ENCODE peak calls at places on chromosomes 16 and 17, in eight cellular contexts. S is HCT116, P is SK-N-SH, X is GM12878, M is GM23338, B is Panc1, L is K562, I is HepG2. N is an unnamed sample.

GRCh38 chr16:57208926-57209325 is 22.8 kb downstream of the RSPRY1 start:
- DNase-seq in S (no peak), P (no peak), X (no peak), M (no peak), B (no peak), L (no peak), I (no peak), N (no peak)

GRCh38 chr16:29126621-29127020 is 141.8 kb downstream of the LAT start:
- DNase-seq in S (no peak), P (no peak), X (no peak), M (no peak), B (no peak), L (no peak), I (no peak), N (no peak)

GRCh38 chr17:71033336-71033735 is 864.0 kb downstream of the KCNJ2 start:
- DNase-seq in S (no peak), P (no peak), X (no peak), M (peak; percentile 67), B (no peak), L (no peak), I (no peak), N (no peak)

GRCh38 chr17:50261051-50261915 is 13.0 kb upstream of the TMEM92 start:
- DNase-seq in S (no peak), P (peak; percentile 29), X (no peak), M (no peak), B (no peak), L (no peak), I (no peak), N (no peak)

GRCh38 chr17:81842725-81843504 is 8.1 kb upstream of the PPP1R27 start:
- DNase-seq in S (no peak), P (no peak), X (no peak), M (no peak), B (no peak), L (no peak), I (no peak), N (peak; percentile 66)

GRCh38 chr16:11121083-11121482 is 134.9 kb downstream of the SOCS1 start:
- DNase-seq in S (no peak), P (no peak), X (no peak), M (no peak), B (no peak), L (no peak), I (no peak), N (no peak)

GRCh38 chr16:88868974-88869672 is 2.7 kb upstream of the PABPN1L start:
- DNase-seq in S (no peak), P (no peak), X (no peak), M (no peak), B (no peak), L (no peak), I (no peak), N (no peak)

GRCh38 chr17:33696102-33696501 is 403.0 kb upstream of the ASIC2 start:
- DNase-seq in S (no peak), P (peak; percentile 30), X (no peak), M (no peak), B (no peak), L (peak; percentile 35), I (no peak), N (no peak)

GRCh38 chr17:74760404-74761105 is 12.1 kb downstream of the NHERF1 start:
- DNase-seq in S (no peak), P (peak; percentile 98), X (no peak), M (no peak), B (no peak), L (peak; percentile 57), I (no peak), N (no peak)

GRCh38 chr16:50153648-50154368 is 702 bp downstream of the TENT4B start:
- DNase-seq in S (no peak), P (peak; percentile 69), X (no peak), M (peak; percentile 35), B (no peak), L (peak; percentile 33), I (no peak), N (no peak)

GRCh38 chr17:11668633-11669032 is 70.4 kb downstream of the DNAH9 start:
- DNase-seq in S (no peak), P (no peak), X (no peak), M (peak; percentile 0), B (no peak), L (no peak), I (no peak), N (no peak)

GRCh38 chr17:2346475-2346874 is 9.2 kb downstream of the SGSM2 start:
- DNase-seq in S (no peak), P (no peak), X (no peak), M (no peak), B (no peak), L (no peak), I (no peak), N (no peak)

GRCh38 chr16:20773679-20774078 is 9.9 kb downstream of the ACSM3 start:
- DNase-seq in S (no peak), P (no peak), X (no peak), M (no peak), B (no peak), L (no peak), I (no peak), N (no peak)

GRCh38 chr16:48445782-48446533 is 60.7 kb upstream of the SIAH1 start:
- DNase-seq in S (no peak), P (no peak), X (no peak), M (no peak), B (no peak), L (no peak), I (no peak), N (no peak)

GRCh38 chr17:45372325-45372869 is 55.6 kb upstream of the MAP3K14 start:
- DNase-seq in S (no peak), P (no peak), X (no peak), M (no peak), B (no peak), L (no peak), I (no peak), N (no peak)
- TF ChIP-seq REST in S (no peak), P (no peak), X (no peak), M (no peak), B (no peak), L (no peak), I (no peak), N (no peak)

DNA sequence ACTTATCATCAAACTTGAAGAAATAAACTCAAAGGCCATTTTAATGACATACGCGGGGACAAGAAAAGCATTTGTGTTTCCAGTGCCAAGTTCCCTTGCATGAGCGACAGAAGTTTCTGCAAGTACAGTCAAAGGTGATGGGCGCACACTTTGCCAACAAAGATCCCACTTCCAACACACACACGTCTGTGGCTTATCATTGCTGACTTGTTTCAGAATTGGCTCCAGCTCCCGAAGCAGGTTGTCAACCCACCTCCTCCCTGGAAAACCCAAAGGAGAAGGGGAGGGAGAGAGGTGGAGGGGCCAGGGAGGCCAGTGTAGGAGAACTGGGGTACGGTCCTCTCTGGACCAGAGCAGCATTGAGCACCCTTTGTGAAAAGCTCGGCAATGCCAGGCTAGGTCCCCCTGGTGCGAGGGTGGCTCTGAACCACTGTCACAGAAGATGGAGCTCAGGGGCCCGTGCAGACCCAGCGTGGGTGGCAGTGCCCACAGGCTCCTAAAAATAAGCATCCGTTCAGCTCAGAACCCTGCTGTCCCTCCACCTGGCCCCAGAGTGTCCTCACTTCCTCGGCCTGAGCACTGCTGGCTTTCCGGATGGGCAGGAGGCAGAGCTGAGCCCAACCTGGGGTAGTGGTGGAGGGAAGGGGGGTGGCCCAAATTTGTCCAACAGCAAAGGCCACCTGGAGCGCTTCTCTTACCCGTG is 33.2 kb downstream of the RBFOX3 start:
- DNase-seq in S (no peak), P (no peak), X (no peak), M (no peak), B (no peak), L (no peak), I (no peak), N (no peak)
- TF ChIP-seq POLR2AphosphoS5 in S (no peak), P (no peak), X (no peak), M (no peak), B (no peak), L (no peak), I (no peak), N (no peak)

DNA sequence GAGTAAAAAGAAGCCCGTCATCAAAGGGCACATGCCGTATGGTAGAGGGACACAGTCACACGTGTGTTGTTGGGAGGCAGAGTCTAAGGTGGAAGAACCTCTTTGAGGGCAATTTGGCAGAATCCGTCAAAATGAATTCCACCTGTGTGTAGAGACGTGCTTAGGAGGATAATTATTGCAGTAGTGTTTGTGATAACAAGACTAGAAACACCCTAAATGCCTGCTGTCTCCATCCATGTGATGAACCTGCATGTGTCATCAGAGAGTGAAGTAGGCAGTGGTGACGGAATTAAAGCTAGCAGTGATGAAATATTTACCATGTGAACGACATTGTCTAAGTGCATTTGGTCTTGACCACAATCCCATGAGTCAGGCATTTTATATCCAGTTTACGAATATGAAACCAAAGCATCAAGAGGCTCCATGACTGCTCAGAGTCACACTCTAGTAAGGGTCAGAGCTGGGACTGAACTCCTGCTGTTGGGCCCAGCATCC is 61.3 kb upstream of the ADORA2B start:
- DNase-seq in S (peak; percentile 2), P (no peak), X (no peak), M (no peak), B (peak; percentile 67), L (peak; percentile 14), I (no peak), N (peak; percentile 52)
- TF ChIP-seq REST in S (no peak), P (no peak), X (no peak), M (no peak), B (no peak), L (no peak), I (no peak), N (no peak)

GRCh38 chr16:79090966-79091365 is 509.6 kb downstream of the MAF start:
- DNase-seq in S (no peak), P (no peak), X (no peak), M (no peak), B (no peak), L (no peak), I (no peak), N (no peak)

GRCh38 chr16:79092846-79093245 is 507.7 kb downstream of the MAF start:
- DNase-seq in S (no peak), P (no peak), X (no peak), M (no peak), B (no peak), L (no peak), I (no peak), N (peak; percentile 14)

GRCh38 chr16:79089735-79090284 is 510.7 kb downstream of the MAF start:
- DNase-seq in S (no peak), P (no peak), X (peak; percentile 9), M (no peak), B (no peak), L (no peak), I (no peak), N (peak; percentile 82)

GRCh38 chr16:79093554-79093967 is 507.0 kb downstream of the MAF start:
- DNase-seq in S (no peak), P (no peak), X (no peak), M (no peak), B (no peak), L (peak; percentile 10), I (no peak), N (peak; percentile 94)

DNA sequence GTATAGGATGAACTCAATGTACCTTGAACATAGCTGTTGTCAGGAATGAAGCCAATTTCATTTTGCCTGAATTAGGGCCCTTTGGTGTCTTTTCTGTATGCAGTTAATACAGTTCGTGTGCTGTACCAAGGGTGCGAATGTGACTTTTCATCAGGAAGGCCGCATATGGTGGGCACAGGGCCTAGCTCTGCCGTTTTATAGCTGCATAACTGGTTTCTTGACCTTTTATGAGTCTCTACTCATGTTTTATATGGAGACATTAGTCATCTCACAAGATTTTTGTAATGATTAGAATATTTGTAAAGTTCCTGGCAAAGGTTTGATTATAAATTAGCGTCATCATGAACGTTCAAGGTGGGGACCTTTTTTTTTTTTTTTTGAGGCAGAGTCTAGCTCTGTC is 511.6 kb downstream of the MAF start:
- DNase-seq in S (no peak), P (no peak), X (no peak), M (no peak), B (no peak), L (no peak), I (no peak), N (no peak)
- TF ChIP-seq POLR2AphosphoS5 in S (no peak), P (no peak), X (no peak), M (no peak), B (no peak), L (no peak), I (no peak), N (no peak)

N was measured in HL-60.